ENCODE peak calls at places on chromosomes 6 and 20, in seven cellular contexts. One of them, this sample, is unnamed. For H3K4me1, the result is how much of the 10 kb centered on the place peaks cover.

GRCh38 chr6:136820541-136820940 is 1.9 kb upstream of the PEX7 start:
- DNase-seq in psoas muscle: no peak
- DNase-seq in ovary: no peak
- DNase-seq in neural progenitor cell: no peak
- DNase-seq in cardiac muscle cell: no peak
- DNase-seq in CD8-positive, alpha-beta T cell: no peak
- DNase-seq in fibroblast of lung: no peak
- DNase-seq in this sample: no peak

GRCh38 chr6:139030539-139030938 is 2.0 kb downstream of the ABRACL start:
- DNase-seq in psoas muscle: no peak
- DNase-seq in ovary: no peak
- DNase-seq in neural progenitor cell: no peak
- DNase-seq in cardiac muscle cell: no peak
- DNase-seq in CD8-positive, alpha-beta T cell: no peak
- DNase-seq in fibroblast of lung: no peak
- DNase-seq in this sample: no peak

GRCh38 chr6:73086726-73087125 is 138.6 kb downstream of the KHDC1L start:
- DNase-seq in psoas muscle: no peak
- DNase-seq in ovary: no peak
- DNase-seq in neural progenitor cell: no peak
- DNase-seq in cardiac muscle cell: no peak
- DNase-seq in CD8-positive, alpha-beta T cell: no peak
- DNase-seq in fibroblast of lung: no peak
- DNase-seq in this sample: no peak

GRCh38 chr20:39302312-39302711 is 340.2 kb downstream of the DHX35 start:
- DNase-seq in psoas muscle: no peak
- DNase-seq in ovary: no peak
- DNase-seq in neural progenitor cell: no peak
- DNase-seq in cardiac muscle cell: no peak
- DNase-seq in CD8-positive, alpha-beta T cell: no peak
- DNase-seq in fibroblast of lung: no peak
- DNase-seq in this sample: no peak

GRCh38 chr20:14498809-14499208 is 161.4 kb upstream of the FLRT3 start:
- DNase-seq in psoas muscle: no peak
- DNase-seq in ovary: no peak
- DNase-seq in neural progenitor cell: peak
- DNase-seq in cardiac muscle cell: no peak
- DNase-seq in CD8-positive, alpha-beta T cell: no peak
- DNase-seq in fibroblast of lung: peak
- DNase-seq in this sample: peak

GRCh38 chr6:46628976-46629375 is 23.6 kb downstream of the CYP39A1 start:
- DNase-seq in psoas muscle: no peak
- DNase-seq in ovary: no peak
- DNase-seq in neural progenitor cell: no peak
- DNase-seq in cardiac muscle cell: no peak
- DNase-seq in CD8-positive, alpha-beta T cell: no peak
- DNase-seq in fibroblast of lung: no peak
- DNase-seq in this sample: no peak

GRCh38 chr6:133396225-133396624 is 155.1 kb downstream of the EYA4 start:
- DNase-seq in psoas muscle: no peak
- DNase-seq in ovary: no peak
- DNase-seq in neural progenitor cell: no peak
- DNase-seq in cardiac muscle cell: no peak
- DNase-seq in CD8-positive, alpha-beta T cell: no peak
- DNase-seq in fibroblast of lung: peak
- DNase-seq in this sample: no peak

GRCh38 chr6:279630-280029 is 12.7 kb upstream of the DUSP22 start:
- DNase-seq in psoas muscle: no peak
- DNase-seq in ovary: no peak
- DNase-seq in neural progenitor cell: no peak
- DNase-seq in cardiac muscle cell: no peak
- DNase-seq in CD8-positive, alpha-beta T cell: no peak
- DNase-seq in fibroblast of lung: no peak
- DNase-seq in this sample: no peak

GRCh38 chr6:43391448-43392031 is 22.1 kb upstream of the ZNF318 start:
- DNase-seq in psoas muscle: no peak
- DNase-seq in ovary: no peak
- DNase-seq in neural progenitor cell: no peak
- DNase-seq in cardiac muscle cell: no peak
- DNase-seq in CD8-positive, alpha-beta T cell: peak
- DNase-seq in fibroblast of lung: no peak
- DNase-seq in this sample: no peak

GRCh38 chr6:45896783-45897441 is 118.7 kb downstream of the CLIC5 start:
- DNase-seq in psoas muscle: no peak
- DNase-seq in ovary: no peak
- DNase-seq in neural progenitor cell: no peak
- DNase-seq in cardiac muscle cell: no peak
- DNase-seq in CD8-positive, alpha-beta T cell: no peak
- DNase-seq in fibroblast of lung: no peak
- DNase-seq in this sample: no peak

GRCh38 chr6:131669891-131670290 is 31.3 kb downstream of the OR2A4 start:
- DNase-seq in psoas muscle: no peak
- DNase-seq in ovary: no peak
- DNase-seq in neural progenitor cell: no peak
- DNase-seq in cardiac muscle cell: no peak
- DNase-seq in CD8-positive, alpha-beta T cell: no peak
- DNase-seq in fibroblast of lung: no peak
- DNase-seq in this sample: no peak

GRCh38 chr6:165634486-165634885 is 28.6 kb downstream of the PDE10A start:
- DNase-seq in psoas muscle: no peak
- DNase-seq in ovary: no peak
- DNase-seq in neural progenitor cell: no peak
- DNase-seq in cardiac muscle cell: no peak
- DNase-seq in CD8-positive, alpha-beta T cell: no peak
- DNase-seq in fibroblast of lung: no peak
- DNase-seq in this sample: no peak

GRCh38 chr6:6834356-6835342 is 246.1 kb downstream of the LY86 start:
- DNase-seq in psoas muscle: no peak
- DNase-seq in ovary: no peak
- DNase-seq in neural progenitor cell: no peak
- DNase-seq in cardiac muscle cell: peak
- DNase-seq in CD8-positive, alpha-beta T cell: no peak
- DNase-seq in fibroblast of lung: no peak
- DNase-seq in this sample: no peak

GRCh38 chr20:61886721-61887658 is 178.7 kb downstream of the TAF4 start:
- DNase-seq in psoas muscle: peak
- DNase-seq in ovary: peak
- DNase-seq in neural progenitor cell: peak
- DNase-seq in cardiac muscle cell: peak
- DNase-seq in CD8-positive, alpha-beta T cell: peak
- DNase-seq in fibroblast of lung: peak
- DNase-seq in this sample: peak

GRCh38 chr6:14697427-14697826 is 548.4 kb upstream of the JARID2 start:
- DNase-seq in psoas muscle: no peak
- DNase-seq in ovary: no peak
- DNase-seq in neural progenitor cell: no peak
- DNase-seq in cardiac muscle cell: no peak
- DNase-seq in CD8-positive, alpha-beta T cell: no peak
- DNase-seq in fibroblast of lung: no peak
- DNase-seq in this sample: no peak

GRCh38 chr6:38114976-38115632 is 295.6 kb downstream of the ZFAND3 start:
- DNase-seq in psoas muscle: no peak
- DNase-seq in ovary: no peak
- DNase-seq in neural progenitor cell: no peak
- DNase-seq in cardiac muscle cell: no peak
- DNase-seq in CD8-positive, alpha-beta T cell: no peak
- DNase-seq in fibroblast of lung: no peak
- DNase-seq in this sample: no peak

GRCh38 chr20:2292711-2293110 is 3.1 kb upstream of the TGM3 start:
- DNase-seq in psoas muscle: peak
- DNase-seq in ovary: no peak
- DNase-seq in neural progenitor cell: no peak
- DNase-seq in cardiac muscle cell: no peak
- DNase-seq in CD8-positive, alpha-beta T cell: no peak
- DNase-seq in fibroblast of lung: no peak
- DNase-seq in this sample: peak

GRCh38 chr6:166408936-166409755 is 26.4 kb upstream of the MPC1 start:
- DNase-seq in psoas muscle: no peak
- DNase-seq in ovary: no peak
- DNase-seq in neural progenitor cell: no peak
- DNase-seq in cardiac muscle cell: no peak
- DNase-seq in CD8-positive, alpha-beta T cell: no peak
- DNase-seq in fibroblast of lung: no peak
- DNase-seq in this sample: no peak

GRCh38 chr20:60104980-60105379 is 146.8 kb downstream of the CDH26 start:
- DNase-seq in psoas muscle: no peak
- DNase-seq in ovary: no peak
- DNase-seq in neural progenitor cell: no peak
- DNase-seq in cardiac muscle cell: no peak
- DNase-seq in CD8-positive, alpha-beta T cell: no peak
- DNase-seq in fibroblast of lung: no peak
- DNase-seq in this sample: no peak

DNA sequence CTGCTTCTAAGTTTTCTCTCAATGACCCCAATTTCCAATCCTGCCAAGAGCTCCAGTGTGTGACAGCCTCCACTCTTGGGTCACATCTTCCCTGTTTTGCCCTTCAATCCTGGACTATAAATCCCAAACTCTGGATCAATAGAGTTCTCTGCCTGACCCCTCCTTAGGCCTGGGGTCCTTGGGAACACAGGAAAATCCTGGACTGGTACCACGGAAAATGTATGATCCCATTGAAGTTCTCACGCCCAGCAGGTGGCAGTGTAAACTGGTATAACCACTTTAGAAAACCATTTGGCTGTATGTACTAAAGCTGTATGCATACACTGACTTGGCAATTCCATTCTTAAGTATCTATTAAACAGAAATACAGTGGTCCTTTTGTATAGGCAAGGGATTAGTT is 98.0 kb downstream of the SNAP25 start:
- DNase-seq in psoas muscle: no peak
- DNase-seq in ovary: no peak
- DNase-seq in neural progenitor cell: no peak
- DNase-seq in cardiac muscle cell: no peak
- DNase-seq in CD8-positive, alpha-beta T cell: no peak
- DNase-seq in fibroblast of lung: peak
- DNase-seq in this sample: no peak
- TF ChIP-seq CTCF in psoas muscle: peak
- TF ChIP-seq CTCF in ovary: no peak
- TF ChIP-seq CTCF in neural progenitor cell: peak
- TF ChIP-seq CTCF in cardiac muscle cell: no peak
- TF ChIP-seq CTCF in CD8-positive, alpha-beta T cell: no peak
- TF ChIP-seq CTCF in fibroblast of lung: peak
- TF ChIP-seq CTCF in this sample: no peak

GRCh38 chr6:143539106-143539505 is 27.6 kb upstream of the FUCA2 start:
- DNase-seq in psoas muscle: no peak
- DNase-seq in ovary: no peak
- DNase-seq in neural progenitor cell: no peak
- DNase-seq in cardiac muscle cell: no peak
- DNase-seq in CD8-positive, alpha-beta T cell: no peak
- DNase-seq in fibroblast of lung: no peak
- DNase-seq in this sample: no peak
- H3K4me1 ChIP-seq in psoas muscle: under half
- H3K4me1 ChIP-seq in ovary: under half
- H3K4me1 ChIP-seq in neural progenitor cell: under half
- H3K4me1 ChIP-seq in cardiac muscle cell: under half
- H3K4me1 ChIP-seq in CD8-positive, alpha-beta T cell: under half
- H3K4me1 ChIP-seq in fibroblast of lung: under half
- H3K4me1 ChIP-seq in this sample: under half

GRCh38 chr6:84193140-84193708 is 34.2 kb downstream of the CEP162 start:
- DNase-seq in psoas muscle: no peak
- DNase-seq in ovary: no peak
- DNase-seq in neural progenitor cell: no peak
- DNase-seq in cardiac muscle cell: no peak
- DNase-seq in CD8-positive, alpha-beta T cell: no peak
- DNase-seq in fibroblast of lung: peak
- DNase-seq in this sample: no peak

GRCh38 chr6:84191802-84192201 is 35.6 kb downstream of the CEP162 start:
- DNase-seq in psoas muscle: no peak
- DNase-seq in ovary: no peak
- DNase-seq in neural progenitor cell: no peak
- DNase-seq in cardiac muscle cell: no peak
- DNase-seq in CD8-positive, alpha-beta T cell: no peak
- DNase-seq in fibroblast of lung: no peak
- DNase-seq in this sample: no peak

DNA sequence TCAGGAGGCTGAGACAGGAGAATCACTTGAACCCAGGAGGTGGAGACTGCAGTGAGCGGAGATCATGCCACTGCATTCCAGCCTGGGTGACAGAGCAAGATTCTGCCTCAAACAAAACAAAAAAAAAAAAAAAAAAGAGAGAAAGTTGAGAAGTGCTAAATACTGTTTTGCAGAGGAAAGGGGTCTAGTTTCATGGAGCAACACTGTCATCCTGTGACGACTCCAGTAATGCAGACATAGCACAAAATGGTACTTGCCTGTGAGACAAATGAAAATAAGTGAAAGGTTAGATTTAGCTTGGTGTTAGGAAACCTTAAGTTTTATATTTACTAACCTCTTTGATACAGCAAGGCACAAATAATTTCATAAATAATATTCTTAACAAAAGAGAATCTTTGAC is 29.7 kb downstream of the CEP162 start:
- DNase-seq in psoas muscle: no peak
- DNase-seq in ovary: no peak
- DNase-seq in neural progenitor cell: no peak
- DNase-seq in cardiac muscle cell: no peak
- DNase-seq in CD8-positive, alpha-beta T cell: no peak
- DNase-seq in fibroblast of lung: no peak
- DNase-seq in this sample: no peak
- TF ChIP-seq CTCF in psoas muscle: no peak
- TF ChIP-seq CTCF in ovary: no peak
- TF ChIP-seq CTCF in neural progenitor cell: peak
- TF ChIP-seq CTCF in cardiac muscle cell: no peak
- TF ChIP-seq CTCF in CD8-positive, alpha-beta T cell: no peak
- TF ChIP-seq CTCF in fibroblast of lung: no peak
- TF ChIP-seq CTCF in this sample: no peak

DNA sequence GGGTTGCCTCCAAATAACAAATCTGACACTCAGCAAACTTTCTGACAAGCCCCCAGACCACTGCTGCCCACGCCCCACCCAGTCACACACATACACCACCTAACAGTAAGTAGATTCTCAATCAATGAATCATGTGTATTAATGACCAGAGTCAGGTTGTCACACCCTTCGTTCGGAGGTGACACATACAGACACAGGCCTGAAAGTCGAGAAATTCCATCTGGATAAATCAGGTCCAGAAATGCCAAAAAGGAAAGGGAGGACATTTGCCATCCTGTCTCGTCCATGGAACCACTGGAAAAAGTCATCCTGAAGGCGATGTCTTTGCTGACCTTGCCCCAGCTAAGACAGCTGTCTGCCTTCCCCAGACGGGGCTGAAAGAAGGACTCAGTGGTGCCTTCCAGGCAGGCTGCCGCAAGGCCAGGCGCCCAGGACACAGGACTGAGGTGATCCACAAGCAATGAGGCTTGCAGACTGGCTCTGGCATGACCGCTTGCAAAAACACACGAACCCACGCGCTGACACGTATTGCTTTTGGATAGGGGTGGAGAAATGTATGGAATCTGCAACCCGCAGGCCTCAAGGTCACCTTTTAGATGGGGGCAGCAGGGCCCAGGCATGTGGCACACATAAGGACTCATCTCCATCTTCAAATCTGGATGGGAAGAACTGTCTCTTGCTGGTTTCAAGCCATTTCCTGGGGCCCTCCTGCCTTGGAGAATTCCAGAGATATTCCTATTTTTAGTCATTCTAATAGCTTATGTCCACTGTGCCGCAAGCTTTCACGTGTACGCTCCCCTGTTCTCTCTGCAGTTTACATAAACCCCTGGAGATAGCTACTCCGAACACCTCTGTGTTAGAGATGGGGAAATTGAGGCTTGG is 9.0 kb downstream of the NFATC2 start:
- DNase-seq in psoas muscle: no peak
- DNase-seq in ovary: no peak
- DNase-seq in neural progenitor cell: no peak
- DNase-seq in cardiac muscle cell: no peak
- DNase-seq in CD8-positive, alpha-beta T cell: no peak
- DNase-seq in fibroblast of lung: no peak
- DNase-seq in this sample: no peak
- H3K4me1 ChIP-seq in psoas muscle: under half
- H3K4me1 ChIP-seq in ovary: under half
- H3K4me1 ChIP-seq in neural progenitor cell: under half
- H3K4me1 ChIP-seq in cardiac muscle cell: half or more
- H3K4me1 ChIP-seq in CD8-positive, alpha-beta T cell: half or more
- H3K4me1 ChIP-seq in fibroblast of lung: under half
- H3K4me1 ChIP-seq in this sample: under half